ENCODE peak calls at places on chromosomes 1 and 21, in six cellular contexts. S is T-helper 2 cell, M is AG04449, A is NCI-H1105, Z is AG09309, R is fibroblast of the conjunctiva. K is an unnamed sample.

GRCh38 chr1:235100124-235100801 is 28.4 kb downstream of the TOMM20 start:
- DNase-seq in S (no peak), M (no peak), A (no peak), Z (no peak), R (no peak), K (no peak)

GRCh38 chr21:35423694-35424093 is 374.6 kb upstream of the RUNX1 start:
- DNase-seq in S (no peak), M (peak; percentile 44), A (no peak), Z (no peak), R (peak; percentile 10), K (no peak)

GRCh38 chr1:117803318-117803717 is 126.1 kb downstream of the GDAP2 start:
- DNase-seq in S (no peak), M (peak; percentile 38), A (no peak), Z (no peak), R (no peak), K (no peak)

GRCh38 chr1:23563003-23563402 is 3.7 kb upstream of the ID3 start:
- DNase-seq in S (no peak), M (no peak), A (no peak), Z (no peak), R (no peak), K (no peak)

GRCh38 chr1:33692216-33693188 is 171.4 kb upstream of the HMGB4 start:
- DNase-seq in S (no peak), M (no peak), A (no peak), Z (no peak), R (no peak), K (no peak)

GRCh38 chr1:99445486-99445885 is 181.2 kb downstream of the PLPPR4 start:
- DNase-seq in S (no peak), M (no peak), A (no peak), Z (peak; percentile 78), R (no peak), K (no peak)

GRCh38 chr1:92441316-92442311 is 45.1 kb downstream of the GFI1 start:
- DNase-seq in S (no peak), M (no peak), A (no peak), Z (no peak), R (no peak), K (no peak)

GRCh38 chr1:51515982-51516638 is 3.0 kb downstream of the EPS15 start:
- DNase-seq in S (no peak), M (no peak), A (no peak), Z (no peak), R (no peak), K (no peak)

GRCh38 chr1:150207278-150207971 is 28.5 kb downstream of the ANP32E start:
- DNase-seq in S (no peak), M (no peak), A (no peak), Z (no peak), R (no peak), K (no peak)

GRCh38 chr1:50620680-50621329 is 197.6 kb upstream of the DMRTA2 start:
- DNase-seq in S (no peak), M (no peak), A (no peak), Z (no peak), R (no peak), K (no peak)